ENCODE peak calls at places on chromosomes 12 and 14, in six cellular contexts. C is activated CD8-positive, alpha-beta T cell treated with anti-CD3 and anti-CD28 coated beads for 36 hours; T is neural crest cell; J is dorsolateral prefrontal cortex; M is lower leg skin; B is fibroblast of mammary gland. P is an unnamed sample.

GRCh38 chr14:71228711-71229110 is 321.5 kb downstream of the PCNX1 start:
- DNase-seq in C (no peak), T (no peak), J (no peak), M (no peak), B (no peak), P (no peak)

GRCh38 chr12:6821271-6821673 is 349 bp upstream of the GPR162 start:
- DNase-seq in C (peak; percentile 49), T (no peak), J (peak; percentile 89), M (peak; percentile 66), B (peak; percentile 73), P (no peak)

GRCh38 chr12:13165578-13166120 is 30.9 kb upstream of the EMP1 start:
- DNase-seq in C (peak; percentile 94), T (no peak), J (peak; percentile 58), M (peak; percentile 83), B (peak; percentile 83), P (peak; percentile 30)

GRCh38 chr12:8123124-8123888 is at the start of gene CLEC4A:
- DNase-seq in C (no peak), T (no peak), J (no peak), M (no peak), B (no peak), P (no peak)

GRCh38 chr14:91119556-91120311 is 5.9 kb downstream of the DGLUCY start:
- DNase-seq in C (no peak), T (no peak), J (no peak), M (no peak), B (peak; percentile 91), P (no peak)

GRCh38 chr12:25186038-25186787 is 8.7 kb downstream of the DNAI7 start:
- DNase-seq in C (no peak), T (no peak), J (no peak), M (no peak), B (no peak), P (no peak)

GRCh38 chr14:27181304-27181703 is 583.5 kb upstream of the NOVA1 start:
- DNase-seq in C (no peak), T (no peak), J (no peak), M (no peak), B (no peak), P (no peak)

GRCh38 chr12:83865431-83865830 is 1047.2 kb downstream of the SLC6A15 start:
- DNase-seq in C (no peak), T (no peak), J (no peak), M (no peak), B (no peak), P (no peak)

GRCh38 chr14:50892255-50892654 is 20.4 kb downstream of the ABHD12B start:
- DNase-seq in C (no peak), T (no peak), J (no peak), M (no peak), B (no peak), P (no peak)

GRCh38 chr12:93184664-93185368 is 192.9 kb upstream of the NUDT4 start:
- DNase-seq in C (no peak), T (no peak), J (no peak), M (no peak), B (no peak), P (no peak)

GRCh38 chr14:33799705-33800269 is 151.1 kb downstream of the EGLN3 start:
- DNase-seq in C (no peak), T (no peak), J (no peak), M (no peak), B (peak; percentile 8), P (no peak)

DNA sequence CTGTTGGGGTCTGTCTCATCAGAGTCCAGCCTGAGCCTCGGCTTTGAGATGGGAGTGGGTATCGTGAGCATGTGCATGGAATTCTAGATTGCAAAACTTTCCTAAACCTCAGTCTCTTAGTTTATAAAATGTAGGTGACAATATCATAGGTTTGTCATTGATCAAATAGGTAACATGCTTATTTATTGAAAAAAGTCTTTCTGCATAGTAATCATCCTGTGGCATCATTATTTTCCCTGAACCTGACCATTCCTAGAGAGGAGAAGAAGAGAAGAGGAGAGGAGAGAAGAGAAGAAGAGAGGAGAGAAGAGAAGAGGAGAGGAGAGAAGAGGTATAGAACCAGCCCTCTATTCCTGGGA is 4.1 kb downstream of the SMIM41 start:
- DNase-seq in C (no peak), T (no peak), J (no peak), M (no peak), B (no peak), P (no peak)
- TF ChIP-seq CTCF in C (peak; percentile 13), T (no peak), J (no peak), M (no peak), B (no peak), P (no peak)

GRCh38 chr14:86781111-86781510 is 1211.9 kb downstream of the GALC start:
- DNase-seq in C (no peak), T (no peak), J (no peak), M (no peak), B (no peak), P (no peak)
- TF ChIP-seq CTCF in C (no peak), T (no peak), J (no peak), M (no peak), B (peak; percentile 10), P (no peak)

DNA sequence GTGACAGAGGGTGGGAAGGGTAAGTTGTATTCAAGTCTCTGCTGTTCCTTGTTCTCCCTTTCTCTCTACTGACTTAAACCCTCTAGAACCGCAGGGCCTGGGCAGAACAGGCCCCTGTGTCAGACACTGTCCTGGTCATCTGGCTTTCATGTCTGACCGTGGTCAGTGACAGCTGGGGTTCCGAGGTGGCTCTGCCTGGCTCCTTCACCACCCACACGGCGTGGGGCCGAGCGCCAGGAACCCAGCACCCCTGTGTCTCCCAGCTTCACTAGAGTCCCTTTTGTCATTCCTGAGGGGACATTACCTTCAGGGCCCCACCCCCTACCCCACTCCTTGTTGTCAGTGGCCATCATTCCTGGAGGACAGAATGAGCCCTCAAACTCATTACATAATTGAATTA is 168.9 kb downstream of the ADGRD1 start:
- DNase-seq in C (no peak), T (no peak), J (peak; percentile 16), M (no peak), B (no peak), P (no peak)
- TF ChIP-seq CTCF in C (no peak), T (no peak), J (no peak), M (no peak), B (no peak), P (no peak)

GRCh38 chr14:94462763-94463572 is 10.4 kb upstream of the SERPINA11 start:
- DNase-seq in C (no peak), T (no peak), J (no peak), M (no peak), B (no peak), P (no peak)
- TF ChIP-seq CTCF in C (no peak), T (no peak), J (no peak), M (no peak), B (no peak), P (no peak)

DNA sequence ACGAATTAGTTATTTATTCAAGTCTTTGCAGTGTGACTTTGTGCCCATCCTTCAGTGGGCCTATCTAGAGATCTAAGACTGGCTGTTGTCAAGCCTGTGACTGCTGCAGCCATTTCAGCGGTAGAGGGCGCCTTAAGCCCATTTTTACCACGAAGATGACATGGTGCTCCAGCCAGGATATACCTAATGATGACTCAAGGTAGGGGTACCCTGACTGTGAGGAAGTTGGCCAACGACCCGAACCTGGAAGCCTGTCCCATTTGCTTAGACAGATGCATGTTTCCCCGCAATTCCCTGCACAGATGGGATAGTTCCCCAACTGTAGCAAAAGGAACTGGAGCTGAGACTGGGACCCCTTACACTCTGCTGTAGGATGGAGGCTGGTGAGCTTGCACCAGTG is 41.3 kb downstream of the RAB3IP start:
- DNase-seq in C (peak; percentile 10), T (peak; percentile 44), J (no peak), M (no peak), B (peak; percentile 59), P (no peak)
- TF ChIP-seq CTCF in C (no peak), T (peak; percentile 60), J (no peak), M (no peak), B (peak; percentile 67), P (no peak)